ENCODE peak calls at places on chromosome 10, in five cellular contexts. J, X, K, P and N are unnamed samples.

GRCh38 chr10:82027711-82028110 is 152.7 kb downstream of the NRG3 start:
- DNase-seq in J (no peak), X (no peak), K (no peak), P (no peak), N (no peak)

GRCh38 chr10:127485153-127485857 is 63.8 kb upstream of the NPS start:
- DNase-seq in J (peak), X (no peak), K (peak), P (no peak), N (no peak)

GRCh38 chr10:26863677-26864076 is 2.9 kb upstream of the ABI1 start:
- DNase-seq in J (no peak), X (no peak), K (no peak), P (no peak), N (no peak)

GRCh38 chr10:12250181-12250580 is 54.2 kb downstream of the CDC123 start:
- DNase-seq in J (no peak), X (no peak), K (no peak), P (no peak), N (no peak)

GRCh38 chr10:112716924-112717348 is 233.1 kb upstream of the TCF7L2 start:
- DNase-seq in J (peak), X (no peak), K (no peak), P (no peak), N (no peak)

GRCh38 chr10:28295346-28295745 is 7.5 kb downstream of the MPP7 start:
- DNase-seq in J (peak), X (no peak), K (no peak), P (no peak), N (no peak)

GRCh38 chr10:61943699-61944444 is 42.4 kb downstream of the ARID5B start:
- DNase-seq in J (peak), X (no peak), K (no peak), P (no peak), N (no peak)

GRCh38 chr10:70775679-70776454 is 9.3 kb downstream of the TBATA start:
- DNase-seq in J (no peak), X (no peak), K (peak), P (no peak), N (no peak)

GRCh38 chr10:43001427-43001795 is 75.5 kb upstream of the RET start:
- DNase-seq in J (no peak), X (no peak), K (no peak), P (no peak), N (no peak)

GRCh38 chr10:14904316-14904732 is 25.7 kb downstream of the SUV39H2 start:
- DNase-seq in J (no peak), X (no peak), K (no peak), P (no peak), N (no peak)

GRCh38 chr10:70498970-70499828 is 20.6 kb downstream of the PALD1 start:
- DNase-seq in J (no peak), X (no peak), K (peak), P (no peak), N (no peak)

GRCh38 chr10:86106616-86107015 is 260.0 kb downstream of the GRID1 start:
- DNase-seq in J (no peak), X (no peak), K (no peak), P (no peak), N (no peak)

GRCh38 chr10:114603943-114604342 is 54.1 kb downstream of the ABLIM1 start:
- DNase-seq in J (peak), X (no peak), K (no peak), P (no peak), N (no peak)

GRCh38 chr10:5165738-5166137 is 19.2 kb downstream of the AKR1C8 start:
- DNase-seq in J (peak), X (no peak), K (no peak), P (no peak), N (no peak)

GRCh38 chr10:59517961-59518360 is 155.6 kb upstream of the FAM13C start:
- DNase-seq in J (no peak), X (no peak), K (no peak), P (no peak), N (no peak)

GRCh38 chr10:129676014-129676413 is 209.0 kb downstream of the MGMT start:
- DNase-seq in J (no peak), X (no peak), K (no peak), P (no peak), N (no peak)

GRCh38 chr10:17428616-17429097 is 25.7 kb downstream of the ST8SIA6 start:
- DNase-seq in J (no peak), X (no peak), K (no peak), P (peak), N (peak)

GRCh38 chr10:49187044-49187484 is 1.1 kb downstream of the TMEM273 start:
- DNase-seq in J (no peak), X (no peak), K (no peak), P (no peak), N (no peak)

GRCh38 chr10:15069230-15069629 is 19.3 kb downstream of the ACBD7 start:
- DNase-seq in J (no peak), X (no peak), K (no peak), P (no peak), N (no peak)

GRCh38 chr10:93600446-93600860 is 582 bp downstream of the RBP4 start:
- DNase-seq in J (no peak), X (no peak), K (no peak), P (no peak), N (no peak)

GRCh38 chr10:125155669-125156068 is 4.7 kb downstream of the CTBP2 start:
- DNase-seq in J (no peak), X (no peak), K (no peak), P (no peak), N (no peak)

GRCh38 chr10:69407621-69408301 is 9.0 kb downstream of the TACR2 start:
- DNase-seq in J (no peak), X (no peak), K (peak), P (no peak), N (no peak)

GRCh38 chr10:132110091-132110490 is 44.3 kb downstream of the JAKMIP3 start:
- DNase-seq in J (no peak), X (peak), K (peak), P (no peak), N (no peak)

GRCh38 chr10:63633677-63634487 is 112.7 kb downstream of the REEP3 start:
- DNase-seq in J (peak), X (no peak), K (no peak), P (no peak), N (no peak)

GRCh38 chr10:82826132-82826531 is 951.1 kb downstream of the NRG3 start:
- DNase-seq in J (peak), X (no peak), K (no peak), P (no peak), N (no peak)

GRCh38 chr10:58625070-58625469 is 112.4 kb downstream of the BICC1 start:
- DNase-seq in J (peak), X (no peak), K (no peak), P (no peak), N (no peak)

GRCh38 chr10:14686356-14686755 is 88.3 kb downstream of the FAM107B start:
- DNase-seq in J (peak), X (no peak), K (no peak), P (no peak), N (no peak)

GRCh38 chr10:29849434-29849833 is 210.0 kb downstream of the JCAD start:
- DNase-seq in J (peak), X (no peak), K (no peak), P (no peak), N (no peak)

GRCh38 chr10:67788028-67788886 is 49.7 kb downstream of the DNAJC12 start:
- DNase-seq in J (no peak), X (peak), K (no peak), P (peak), N (peak)

GRCh38 chr10:70849582-70850016 is 33.9 kb downstream of the SGPL1 start:
- DNase-seq in J (peak), X (no peak), K (no peak), P (no peak), N (no peak)

GRCh38 chr10:7666253-7667023 is at the start of gene ITIH5:
- DNase-seq in J (no peak), X (no peak), K (peak), P (no peak), N (peak)